ENCODE peak calls at places on chromosomes 2 and 18, in five cellular contexts. H, D, Q, Y and P are unnamed samples.

GRCh38 chr2:37781028-37781427 is 109.6 kb upstream of the CDC42EP3 start:
- DNase-seq in H (no peak), D (no peak), Q (peak), Y (no peak), P (no peak)

GRCh38 chr2:24930768-24931167 is 10.7 kb upstream of the ADCY3 start:
- DNase-seq in H (no peak), D (no peak), Q (no peak), Y (no peak), P (no peak)

GRCh38 chr18:31420524-31420923 is 27.0 kb upstream of the DSG3 start:
- DNase-seq in H (no peak), D (no peak), Q (no peak), Y (no peak), P (no peak)

GRCh38 chr2:137964066-137964858 is at the start of gene HNMT:
- DNase-seq in H (peak), D (no peak), Q (peak), Y (no peak), P (no peak)

GRCh38 chr18:57980573-57981348 is 63.3 kb upstream of the NEDD4L start:
- DNase-seq in H (no peak), D (no peak), Q (no peak), Y (no peak), P (no peak)

GRCh38 chr2:222851956-222852617 is 8.7 kb upstream of the ACSL3 start:
- DNase-seq in H (no peak), D (no peak), Q (no peak), Y (no peak), P (no peak)

GRCh38 chr2:48512586-48512985 is 17.4 kb upstream of the STON1 start:
- DNase-seq in H (no peak), D (no peak), Q (no peak), Y (no peak), P (no peak)

GRCh38 chr2:131154647-131155046 is 49.5 kb downstream of the PLEKHB2 start:
- DNase-seq in H (no peak), D (no peak), Q (no peak), Y (no peak), P (no peak)

GRCh38 chr2:173924285-173924684 is 40.9 kb downstream of the SP3 start:
- DNase-seq in H (no peak), D (no peak), Q (no peak), Y (no peak), P (no peak)

GRCh38 chr2:226797289-226797988 is 2.2 kb downstream of the IRS1 start:
- DNase-seq in H (no peak), D (peak), Q (no peak), Y (no peak), P (no peak)